ENCODE peak calls at places on chromosomes 12 and 14, in seven cellular contexts. F is activated T-cell treated with anti-CD3 and anti-CD28 coated beads for 24 hours; M is stimulated activated CD4-positive, alpha-beta T cell treated with anti-CD3 and anti-CD28 coated beads, TNF-alpha, amount 100 ng/mL, for 48 hours; G is activated naive CD8-positive, alpha-beta T cell treated with anti-CD3 and anti-CD28 coated beads, Interleukin-2, amount 10 ng/mL, durations not matched to agents 7 days and 5 days; P is foreskin fibroblast; D is activated CD4-positive, alpha-beta T cell treated with anti-CD3 and anti-CD28 coated beads, Interleukin-2, amount 50 U/mL, for 48 hours; U is NCI-H1092 treated with DMSO at 0.1 percent for 48 hours. V is an unnamed sample.
A peak's percentile ranks its signal among the peaks of the same experiment; 100 is the strongest.

GRCh38 chr14:88210426-88210825 is 112.6 kb downstream of the KCNK10 start:
- DNase-seq in F (no peak), D (no peak), G (no peak), U (no peak), M (no peak), P (no peak), V (no peak)

GRCh38 chr12:46101121-46101869 is 110.9 kb upstream of the SCAF11 start:
- DNase-seq in D (no peak), G (no peak), P (no peak), F (no peak), U (no peak), M (no peak), V (no peak)

GRCh38 chr14:49820176-49820575 is 32.4 kb downstream of the NEMF start:
- DNase-seq in D (no peak), F (no peak), P (no peak), U (no peak), M (no peak), G (no peak), V (no peak)

GRCh38 chr12:84637926-84638325 is 274.7 kb downstream of the SLC6A15 start:
- DNase-seq in P (peak; percentile 16), D (no peak), G (no peak), M (no peak), U (no peak), F (no peak), V (peak; percentile 2)

GRCh38 chr14:64723691-64724577 is 19.7 kb downstream of the PLEKHG3 start:
- DNase-seq in D (peak; percentile 27), M (no peak), G (no peak), U (no peak), F (no peak), P (no peak), V (no peak)

GRCh38 chr14:21039585-21040369 is 2.4 kb upstream of the RNASE7 start:
- DNase-seq in F (no peak), U (peak; percentile 54), D (no peak), M (no peak), P (peak; percentile 40), G (no peak), V (peak; percentile 75)

GRCh38 chr12:79874665-79875064 is 60.2 kb downstream of the PPP1R12A start:
- DNase-seq in M (no peak), G (no peak), F (no peak), P (no peak), U (no peak), D (no peak), V (no peak)

GRCh38 chr12:102406033-102406584 is 74.3 kb downstream of the IGF1 start:
- DNase-seq in D (no peak), U (peak; percentile 25), P (no peak), M (no peak), G (no peak), F (no peak), V (peak; percentile 9)

GRCh38 chr14:100203962-100204834 is 34.7 kb upstream of the YY1 start:
- DNase-seq in P (no peak), D (no peak), M (no peak), F (no peak), U (no peak), G (no peak), V (no peak)

GRCh38 chr12:106854723-106855122 is 80.2 kb downstream of the RIC8B start:
- DNase-seq in U (no peak), M (no peak), P (no peak), D (no peak), F (no peak), G (no peak), V (no peak)

GRCh38 chr12:66165141-66165540 is 4.7 kb downstream of the TMBIM4 start:
- DNase-seq in M (no peak), U (no peak), G (no peak), D (no peak), P (no peak), F (no peak), V (no peak)

V was measured in GM03348.